ENCODE peak calls at places on chromosomes 3 and 15, in four cellular contexts. X is mesenchymal stem cell, I is Peyer's patch, Q is ovary. J is an unnamed sample. For H3K4me1, the result is how much of the 10 kb centered on the place peaks cover.

GRCh38 chr15:47484119-47484518 is 233.2 kb upstream of the SEMA6D start:
- DNase-seq in I (no peak), X (peak), Q (no peak), J (no peak)

GRCh38 chr3:32456429-32457130 is 46.1 kb downstream of the CMTM6 start:
- DNase-seq in I (no peak), X (no peak), Q (no peak), J (no peak)

GRCh38 chr3:138909904-138910303 is 37.0 kb downstream of the FOXL2 start:
- DNase-seq in I (no peak), X (no peak), Q (no peak), J (no peak)

GRCh38 chr15:49075876-49076275 is 29.6 kb upstream of the SECISBP2L start:
- DNase-seq in Q (no peak), I (no peak), X (peak), J (no peak)

GRCh38 chr3:43212914-43213611 is 73.3 kb upstream of the SNRK start:
- DNase-seq in Q (no peak), I (no peak), X (no peak), J (no peak)

GRCh38 chr15:82263350-82263749 is 732 bp downstream of the SAXO2 start:
- DNase-seq in I (no peak), X (no peak), Q (no peak), J (no peak)

GRCh38 chr3:32411442-32411841 is 19.8 kb downstream of the CMTM7 start:
- DNase-seq in I (no peak), Q (no peak), X (no peak), J (no peak)

GRCh38 chr3:58004972-58005371 is 3.2 kb upstream of the FLNB start:
- DNase-seq in I (peak), Q (no peak), X (no peak), J (no peak)

GRCh38 chr3:179236676-179237301 is 14.1 kb downstream of the KCNMB3 start:
- DNase-seq in Q (no peak), X (peak), I (no peak), J (no peak)

GRCh38 chr3:61832375-61833229 is 271.2 kb downstream of the PTPRG start:
- DNase-seq in X (no peak), I (no peak), Q (no peak), J (no peak)

GRCh38 chr3:56557815-56558170 is 818 bp downstream of the CCDC66 start:
- DNase-seq in I (no peak), X (no peak), Q (no peak), J (no peak)

GRCh38 chr3:148957586-148957985 is 33.8 kb upstream of the GYG1 start:
- DNase-seq in X (no peak), Q (no peak), I (no peak), J (no peak)

GRCh38 chr3:168040624-168041208 is 55.0 kb downstream of the GOLIM4 start:
- DNase-seq in I (no peak), X (peak), Q (no peak), J (no peak)

GRCh38 chr3:101381809-101382208 is 61.4 kb upstream of the IMPG2 start:
- DNase-seq in X (peak), Q (no peak), I (no peak), J (no peak)

GRCh38 chr15:99385865-99386264 is 134.6 kb downstream of the LRRC28 start:
- DNase-seq in X (peak), Q (peak), I (peak), J (peak)

GRCh38 chr3:184952671-184953070 is 140.7 kb downstream of the VPS8 start:
- DNase-seq in I (no peak), X (peak), Q (no peak), J (no peak)

GRCh38 chr15:74196175-74196574 is 6.4 kb downstream of the STRA6 start:
- DNase-seq in I (peak), Q (peak), X (peak), J (no peak)

GRCh38 chr15:84775867-84776449 is 27.6 kb downstream of the ZNF592 start:
- DNase-seq in I (no peak), X (no peak), Q (no peak), J (no peak)

GRCh38 chr3:183300996-183301562 is 48.0 kb downstream of the B3GNT5 start:
- DNase-seq in Q (no peak), I (no peak), X (peak), J (no peak)

GRCh38 chr15:70521576-70522322 is 241.6 kb downstream of the UACA start:
- DNase-seq in Q (no peak), X (no peak), I (peak), J (peak)

GRCh38 chr3:22685598-22685997 is 517.5 kb upstream of the UBE2E2 start:
- DNase-seq in X (peak), Q (no peak), I (no peak), J (no peak)

GRCh38 chr15:67070150-67070549 is 4.7 kb downstream of the SMAD3 start:
- DNase-seq in Q (no peak), I (no peak), X (no peak), J (no peak)

GRCh38 chr3:144866504-144866903 is 894.9 kb downstream of the DIPK2A start:
- DNase-seq in I (no peak), X (peak), Q (no peak), J (no peak)

GRCh38 chr3:33438871-33439270 is 1.3 kb downstream of the UBP1 start:
- DNase-seq in Q (no peak), X (peak), I (no peak), J (no peak)

GRCh38 chr15:40344631-40345120 is 3.9 kb upstream of the CCDC9B start:
- DNase-seq in Q (peak), X (peak), I (peak), J (peak)

GRCh38 chr3:53103566-53104296 is 26.5 kb downstream of the RFT1 start:
- DNase-seq in I (no peak), X (no peak), Q (no peak), J (no peak)

GRCh38 chr15:48794697-48795134 is 16.2 kb downstream of the CEP152 start:
- DNase-seq in I (no peak), X (no peak), Q (no peak), J (no peak)

GRCh38 chr3:71725279-71725991 is at the start of gene EIF4E3:
- DNase-seq in Q (peak), X (peak), I (peak), J (peak)

GRCh38 chr15:37034835-37035234 is 65.5 kb downstream of the MEIS2 start:
- DNase-seq in I (no peak), X (no peak), Q (no peak), J (no peak)

GRCh38 chr15:79078763-79079395 is 11.7 kb downstream of the RASGRF1 start:
- DNase-seq in I (no peak), X (no peak), Q (no peak), J (no peak)

GRCh38 chr15:65102912-65103311 is 12.1 kb downstream of the UBAP1L start:
- DNase-seq in X (no peak), I (no peak), Q (no peak), J (no peak)
- H3K27ac ChIP-seq in X (no peak), I (no peak), Q (no peak), J (no peak)

GRCh38 chr3:197798863-197799262 is 7.8 kb downstream of the LRCH3 start:
- DNase-seq in I (no peak), Q (no peak), X (no peak), J (no peak)
- H3K4me1 ChIP-seq in I (under half), Q (under half), X (under half), J (under half)

GRCh38 chr3:187183903-187184302 is 13.4 kb upstream of the RTP1 start:
- DNase-seq in Q (no peak), I (no peak), X (no peak), J (no peak)

GRCh38 chr3:187186375-187186774 is 10.9 kb upstream of the RTP1 start:
- DNase-seq in X (no peak), Q (no peak), I (no peak), J (no peak)

GRCh38 chr3:187183210-187183862 is 13.9 kb upstream of the RTP1 start:
- DNase-seq in X (no peak), I (no peak), Q (no peak), J (no peak)

GRCh38 chr3:187186801-187187421 is 10.4 kb upstream of the RTP1 start:
- DNase-seq in X (peak), Q (peak), I (no peak), J (no peak)

DNA sequence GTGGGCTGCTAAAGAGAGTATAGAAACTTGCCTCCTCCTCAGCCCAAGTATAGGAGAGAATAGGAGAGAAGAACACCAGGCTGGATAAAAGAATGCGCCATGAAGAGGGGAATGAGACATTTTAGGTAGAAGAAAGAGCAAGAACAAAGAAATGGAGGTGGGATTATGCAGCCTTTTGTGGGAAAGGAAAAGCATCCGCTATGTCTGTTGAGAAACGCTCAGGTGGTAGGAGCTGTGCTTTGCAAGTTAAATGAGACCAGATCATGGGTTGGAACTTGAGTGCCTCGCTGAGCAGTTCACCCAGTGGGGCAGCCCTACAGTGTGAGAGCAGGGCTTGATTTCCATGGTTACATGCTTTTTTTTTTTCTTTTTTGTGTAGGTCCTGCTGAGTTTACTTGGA is 11.5 kb upstream of the RTP1 start:
- DNase-seq in I (no peak), X (no peak), Q (no peak), J (no peak)
- H3K27ac ChIP-seq in I (no peak), X (no peak), Q (no peak), J (no peak)

GRCh38 chr15:77546870-77547269 is 85.8 kb downstream of the LINGO1 start:
- DNase-seq in Q (no peak), X (no peak), I (no peak), J (no peak)

GRCh38 chr15:77549552-77550274 is 83.0 kb downstream of the LINGO1 start:
- DNase-seq in I (no peak), Q (no peak), X (no peak), J (no peak)

GRCh38 chr15:77548608-77549551 is 83.8 kb downstream of the LINGO1 start:
- DNase-seq in Q (no peak), X (no peak), I (no peak), J (peak)

GRCh38 chr15:77546050-77546501 is 86.6 kb downstream of the LINGO1 start:
- DNase-seq in X (peak), Q (no peak), I (no peak), J (no peak)

DNA sequence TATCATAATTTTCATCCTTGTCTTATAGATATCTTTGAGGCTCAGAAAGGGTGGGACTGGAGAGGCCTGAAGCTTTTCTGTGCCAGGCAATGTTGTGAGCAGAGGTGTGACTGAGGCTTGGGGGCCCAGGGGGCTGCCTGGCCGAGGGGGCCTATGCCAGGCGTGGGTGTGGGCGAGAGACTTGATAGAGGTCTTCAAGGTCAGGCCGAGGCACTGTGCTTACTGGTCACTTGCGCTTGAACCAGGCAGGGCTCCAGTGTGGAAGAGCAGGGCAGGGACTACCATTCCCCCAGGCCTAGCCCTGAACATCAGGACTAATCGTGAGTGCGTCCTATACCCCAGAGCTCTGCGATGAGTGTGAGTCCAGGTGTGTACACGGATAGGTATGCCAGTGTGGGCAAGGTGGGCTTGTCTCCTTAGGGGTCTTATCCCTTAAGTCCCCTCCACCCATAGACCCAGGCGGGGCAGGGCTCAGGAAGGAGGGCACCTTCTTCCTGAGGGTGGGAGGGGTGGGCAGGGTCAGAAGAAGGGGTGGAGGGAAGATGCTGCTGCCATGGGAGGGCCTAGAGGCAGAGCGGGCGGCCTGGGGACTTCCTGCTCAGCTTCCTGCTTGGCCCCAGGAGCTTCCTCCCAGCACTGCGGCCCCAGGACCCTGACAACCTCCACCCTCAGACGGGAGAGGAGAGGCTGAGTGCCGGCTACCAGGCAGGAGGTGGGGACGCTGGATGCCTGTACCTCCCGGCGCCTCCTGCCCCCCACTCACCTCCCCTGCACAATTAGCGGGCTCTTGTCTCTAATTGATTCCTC is 84.7 kb downstream of the LINGO1 start:
- DNase-seq in X (no peak), Q (no peak), I (no peak), J (no peak)
- H3K4me1 ChIP-seq in X (under half), Q (under half), I (under half), J (under half)

DNA sequence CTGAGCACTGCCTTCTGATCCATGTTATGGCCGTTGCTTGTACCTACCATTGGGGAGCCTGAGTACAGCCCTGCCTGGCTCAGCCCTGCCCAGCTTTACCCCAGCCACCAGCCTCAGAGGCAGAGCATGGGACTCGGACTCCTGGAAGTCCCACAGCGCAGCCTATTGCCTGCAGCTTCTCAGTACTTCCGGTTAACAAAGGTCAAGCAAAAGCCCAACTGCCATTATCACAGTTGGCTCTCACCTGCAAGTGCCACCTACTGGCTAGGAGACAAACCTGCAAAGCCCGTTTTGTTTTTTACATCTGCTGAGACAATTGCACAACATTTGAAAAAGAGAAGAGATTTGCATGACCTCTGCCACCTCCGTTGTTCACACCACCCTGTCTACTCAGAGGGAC is 1081.7 kb downstream of the NAALADL2 start:
- DNase-seq in Q (no peak), I (no peak), X (no peak), J (no peak)
- H3K27ac ChIP-seq in Q (no peak), I (no peak), X (no peak), J (no peak)

DNA sequence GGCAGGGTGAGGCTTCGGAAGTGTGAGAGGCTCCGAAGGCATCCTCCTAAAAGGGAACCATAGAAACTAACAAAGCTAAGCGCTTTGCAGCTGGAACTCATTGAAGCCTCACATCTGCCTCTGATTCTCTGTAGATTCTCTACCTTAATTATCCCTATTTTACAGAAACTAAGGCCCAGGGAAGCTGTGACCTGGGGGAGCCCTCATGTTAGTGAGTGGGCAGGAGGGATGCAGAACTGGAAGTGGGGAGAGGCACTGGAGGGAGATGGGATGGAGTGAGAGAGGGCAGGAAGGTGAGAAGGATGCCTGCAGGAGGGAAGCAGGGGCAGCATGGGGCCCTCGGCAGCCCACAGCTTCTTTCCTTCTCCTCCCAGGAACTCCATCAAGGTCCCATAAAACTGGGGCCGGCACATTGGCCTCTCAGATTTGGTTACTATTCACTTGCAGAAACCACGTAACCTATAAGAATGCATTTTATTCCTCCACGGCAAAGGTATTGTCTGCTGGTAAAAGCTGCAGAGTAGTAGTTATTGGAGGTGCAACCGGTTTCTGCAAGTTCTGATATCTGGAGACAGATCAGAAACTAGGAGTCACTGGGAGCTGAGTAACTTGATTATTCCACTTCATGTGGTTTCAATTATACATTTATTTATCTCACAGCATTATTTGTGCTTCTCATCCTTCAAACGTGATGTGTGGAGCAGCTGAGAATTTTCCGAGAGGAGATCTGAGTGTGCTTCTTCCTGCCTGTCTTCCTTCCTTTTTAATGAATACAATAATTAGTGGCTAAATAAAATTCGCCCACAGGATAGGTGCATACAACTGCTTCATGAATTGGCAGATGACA is 24.0 kb upstream of the CHCHD6 start:
- DNase-seq in X (no peak), Q (no peak), I (no peak), J (peak)
- H3K4me1 ChIP-seq in X (under half), Q (under half), I (under half), J (under half)